ENCODE peak calls at places on chromosomes 12 and 14, in six cellular contexts. W, Z, B, G, V and M are unnamed samples.

GRCh38 chr12:67649165-67650126 is 901 bp downstream of the DYRK2 start:
- DNase-seq in W (peak; percentile 57), Z (peak; percentile 31), B (peak; percentile 46), G (peak; percentile 37), V (no peak), M (peak; percentile 61)

GRCh38 chr12:118188690-118189371 is 52.9 kb downstream of the PEBP1 start:
- DNase-seq in W (no peak), Z (no peak), B (peak; percentile 44), G (peak; percentile 60), V (peak; percentile 26), M (no peak)

GRCh38 chr12:27048822-27049752 is 26.7 kb downstream of the MED21 start:
- DNase-seq in W (no peak), Z (no peak), B (no peak), G (no peak), V (no peak), M (no peak)

GRCh38 chr12:6158263-6158662 is 33.8 kb upstream of the VWF start:
- DNase-seq in W (no peak), Z (no peak), B (no peak), G (no peak), V (no peak), M (no peak)

GRCh38 chr12:127070512-127071157 is 1196.3 kb upstream of the TMEM132C start:
- DNase-seq in W (no peak), Z (no peak), B (no peak), G (no peak), V (no peak), M (no peak)

GRCh38 chr12:6465467-6466183 is 4.9 kb downstream of the VAMP1 start:
- DNase-seq in W (peak; percentile 66), Z (peak; percentile 87), B (peak; percentile 53), G (peak; percentile 38), V (no peak), M (no peak)

GRCh38 chr12:38149395-38150073 is 167.0 kb upstream of the ALG10B start:
- DNase-seq in W (no peak), Z (no peak), B (no peak), G (no peak), V (no peak), M (no peak)

GRCh38 chr12:65818454-65819382 is 5.6 kb upstream of the HMGA2 start:
- DNase-seq in W (no peak), Z (no peak), B (no peak), G (no peak), V (no peak), M (no peak)

GRCh38 chr12:113663396-113663795 is 191.7 kb upstream of the LHX5 start:
- DNase-seq in W (no peak), Z (no peak), B (no peak), G (no peak), V (no peak), M (no peak)

GRCh38 chr12:128121424-128121823 is 145.5 kb upstream of the TMEM132C start:
- DNase-seq in W (no peak), Z (no peak), B (no peak), G (no peak), V (no peak), M (no peak)

GRCh38 chr12:79373896-79374499 is 316.8 kb downstream of the PAWR start:
- DNase-seq in W (no peak), Z (peak; percentile 41), B (no peak), G (no peak), V (no peak), M (no peak)

GRCh38 chr12:106118-106561 is 39.6 kb downstream of the IQSEC3 start:
- DNase-seq in W (peak; percentile 54), Z (peak; percentile 12), B (peak; percentile 35), G (no peak), V (no peak), M (no peak)

GRCh38 chr12:2834581-2835491 is at the start of gene NRIP2:
- DNase-seq in W (no peak), Z (no peak), B (peak; percentile 47), G (peak; percentile 66), V (no peak), M (no peak)

GRCh38 chr14:64174922-64175782 is 119.0 kb downstream of the ESR2 start:
- DNase-seq in W (no peak), Z (no peak), B (no peak), G (no peak), V (no peak), M (no peak)

GRCh38 chr12:70661762-70662161 is 24.5 kb upstream of the PTPRB start:
- DNase-seq in W (no peak), Z (no peak), B (no peak), G (no peak), V (no peak), M (no peak)

GRCh38 chr14:85301506-85301905 is 228.4 kb upstream of the FLRT2 start:
- DNase-seq in W (no peak), Z (no peak), B (no peak), G (no peak), V (no peak), M (no peak)

GRCh38 chr12:10634427-10634826 is 21.0 kb upstream of the MAGOHB start:
- DNase-seq in W (no peak), Z (no peak), B (no peak), G (no peak), V (no peak), M (no peak)

GRCh38 chr14:42554091-42554490 is 947.4 kb downstream of the LRFN5 start:
- DNase-seq in W (no peak), Z (no peak), B (no peak), G (no peak), V (no peak), M (no peak)

GRCh38 chr14:77161011-77161410 is 19.4 kb upstream of the ZDHHC22 start:
- DNase-seq in W (no peak), Z (no peak), B (no peak), G (no peak), V (no peak), M (no peak)

GRCh38 chr12:2891240-2892053 is 756 bp downstream of the TULP3 start:
- DNase-seq in W (peak; percentile 51), Z (peak; percentile 38), B (peak; percentile 62), G (peak; percentile 56), V (no peak), M (peak; percentile 66)

GRCh38 chr12:110534811-110535210 is 32.7 kb downstream of the RAD9B start:
- DNase-seq in W (no peak), Z (no peak), B (no peak), G (no peak), V (no peak), M (no peak)

GRCh38 chr14:72948481-72949138 is 22.3 kb downstream of the DCAF4 start:
- DNase-seq in W (peak; percentile 68), Z (peak; percentile 50), B (peak; percentile 50), G (peak; percentile 42), V (peak; percentile 69), M (no peak)

GRCh38 chr14:65359503-65359902 is 53.0 kb upstream of the FUT8 start:
- DNase-seq in W (no peak), Z (no peak), B (no peak), G (no peak), V (no peak), M (no peak)

GRCh38 chr12:79274571-79275064 is 410.0 kb downstream of the SYT1 start:
- DNase-seq in W (no peak), Z (no peak), B (no peak), G (no peak), V (no peak), M (no peak)

GRCh38 chr14:74575507-74575906 is 36.5 kb downstream of the LTBP2 start:
- DNase-seq in W (no peak), Z (no peak), B (no peak), G (no peak), V (no peak), M (peak; percentile 19)
- H3K4me1 ChIP-seq in W (peaks cover 7% of the 10 kb centered on the region), Z (peaks cover 82% of the 10 kb centered on the region), B (no peaks in the 10 kb centered on the region), G (peaks cover 2% of the 10 kb centered on the region), V (peaks cover 75% of the 10 kb centered on the region), M (no peaks in the 10 kb centered on the region)

DNA sequence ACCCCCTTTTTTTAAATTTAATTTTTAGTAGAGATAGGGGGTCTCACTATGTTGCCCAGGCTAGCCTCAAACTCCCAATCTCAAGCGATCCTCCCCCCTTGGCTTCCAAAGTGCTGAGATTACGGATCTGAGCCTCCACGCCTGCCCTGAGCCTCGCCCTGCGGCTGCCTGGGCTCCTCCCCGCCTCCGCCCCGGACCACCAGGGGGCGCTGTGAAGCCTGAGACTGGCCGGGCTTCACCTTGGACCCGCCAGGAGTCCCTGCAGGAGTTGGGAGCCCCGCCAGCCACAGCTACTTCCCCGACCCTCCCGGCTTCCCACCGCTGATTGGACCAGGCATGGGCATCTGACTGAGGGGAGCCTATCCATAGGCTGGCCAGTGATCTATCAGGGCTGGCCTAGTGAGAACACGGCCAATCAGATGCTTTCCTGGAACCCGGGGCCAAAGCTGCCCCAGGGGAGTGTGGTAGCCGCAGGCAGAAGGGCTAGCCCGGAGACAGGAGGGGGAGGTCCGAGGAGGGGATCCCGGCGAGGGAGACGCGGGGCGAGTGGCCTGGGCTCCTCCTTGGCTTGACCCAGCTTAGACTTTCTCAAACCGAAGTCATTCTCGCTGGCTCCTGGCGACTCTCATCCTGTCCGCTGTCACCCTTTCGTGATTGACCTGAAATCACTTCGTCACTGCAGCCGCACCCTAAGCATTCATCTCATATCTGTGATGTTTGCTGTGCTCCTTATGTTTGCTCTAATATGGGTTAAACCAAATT is 15.1 kb upstream of the ANKRD9 start:
- DNase-seq in W (peak; percentile 100), Z (peak; percentile 99), B (peak; percentile 99), G (peak; percentile 96), V (peak; percentile 95), M (peak; percentile 99)
- TF ChIP-seq POLR2A in W (peak; percentile 90), Z (peak; percentile 94), B (peak; percentile 70), G (peak; percentile 35), V (no peak), M (peak; percentile 70)

GRCh38 chr12:62862259-62862881 is 72.6 kb downstream of the PPM1H start:
- DNase-seq in W (no peak), Z (no peak), B (no peak), G (no peak), V (no peak), M (no peak)
- H3K4me1 ChIP-seq in W (no peaks in the 10 kb centered on the region), Z (peaks cover 69% of the 10 kb centered on the region), B (peaks cover 6% of the 10 kb centered on the region), G (no peaks in the 10 kb centered on the region), V (no peaks in the 10 kb centered on the region), M (no peaks in the 10 kb centered on the region)

GRCh38 chr12:50212071-50212467 is 44.9 kb upstream of the CERS5 start:
- DNase-seq in W (no peak), Z (no peak), B (no peak), G (no peak), V (no peak), M (no peak)

GRCh38 chr12:50214018-50214417 is 46.8 kb upstream of the CERS5 start:
- DNase-seq in W (no peak), Z (no peak), B (no peak), G (no peak), V (no peak), M (no peak)

GRCh38 chr12:50215033-50215432 is 47.9 kb upstream of the CERS5 start:
- DNase-seq in W (no peak), Z (no peak), B (no peak), G (no peak), V (no peak), M (no peak)

GRCh38 chr12:50213439-50213838 is 46.3 kb upstream of the CERS5 start:
- DNase-seq in W (no peak), Z (no peak), B (no peak), G (no peak), V (no peak), M (no peak)

DNA sequence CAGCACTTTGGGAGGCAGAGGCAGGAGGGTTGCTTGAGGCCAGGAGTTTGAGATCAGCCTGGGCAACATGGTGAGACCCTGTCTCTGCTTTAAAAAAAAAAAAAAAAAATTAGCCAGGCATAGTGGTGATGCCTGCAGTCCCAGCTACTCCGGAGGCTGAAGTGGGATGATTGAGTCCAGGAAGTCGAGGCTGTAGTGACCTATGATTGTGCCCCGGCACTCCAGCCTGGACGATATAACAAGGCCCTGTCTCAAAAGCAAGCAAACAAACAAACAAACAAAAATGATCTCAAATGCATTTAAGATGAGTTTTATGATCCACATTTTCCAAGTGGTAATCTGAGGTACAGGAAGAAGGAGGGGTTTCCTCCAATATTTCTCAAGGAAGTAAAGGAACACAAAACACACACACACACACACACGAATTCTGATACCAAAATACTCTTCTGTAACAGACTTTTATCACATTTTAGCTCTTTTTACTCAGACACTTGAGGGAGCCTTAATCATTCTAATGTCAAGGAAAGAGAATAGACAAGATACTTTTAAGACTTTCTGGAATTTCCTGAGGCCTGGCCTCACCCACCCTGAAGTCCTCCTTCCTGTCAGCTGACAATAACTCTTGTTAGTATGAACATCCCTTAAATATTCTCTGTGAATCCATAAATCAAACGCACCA is 44.4 kb upstream of the CERS5 start:
- DNase-seq in W (no peak), Z (no peak), B (no peak), G (no peak), V (no peak), M (no peak)
- TF ChIP-seq POLR2A in W (no peak), Z (no peak), B (no peak), G (no peak), V (no peak), M (no peak)